ENCODE peak calls at places on chromosomes 4 and X, in four cellular contexts. A is KBM-7, E is GM12892, R is kidney tubule cell. U is an unnamed sample.

GRCh38 chr4:44679060-44679459 is 840 bp downstream of the GUF1 start:
- DNase-seq in A (no peak), E (no peak), R (no peak), U (no peak)

GRCh38 chrX:100745806-100746537 is 14.1 kb upstream of the SYTL4 start:
- DNase-seq in A (no peak), E (no peak), R (no peak), U (no peak)

GRCh38 chr4:7581477-7581876 is 146.7 kb upstream of the PSAPL1 start:
- DNase-seq in A (peak), E (no peak), R (no peak), U (no peak)

GRCh38 chrX:94430091-94430490 is 756.1 kb downstream of the FAM133A start:
- DNase-seq in A (no peak), E (no peak), R (no peak), U (no peak)

GRCh38 chr4:185716008-185716976 is 95.7 kb downstream of the SORBS2 start:
- DNase-seq in A (no peak), E (no peak), R (peak), U (no peak)

GRCh38 chrX:96884027-96884426 is 319 bp downstream of the RPA4 start:
- DNase-seq in A (no peak), E (no peak), R (no peak), U (no peak)

GRCh38 chr4:5511791-5512190 is 196.6 kb downstream of the EVC2 start:
- DNase-seq in A (no peak), E (no peak), R (no peak), U (no peak)

GRCh38 chr4:99405433-99406115 is 29.6 kb downstream of the ADH7 start:
- DNase-seq in A (peak), E (no peak), R (peak), U (peak)

GRCh38 chrX:123525131-123525725 is 207.6 kb downstream of the THOC2 start:
- DNase-seq in A (no peak), E (no peak), R (peak), U (no peak)

GRCh38 chr4:154361450-154361849 is 130.1 kb downstream of the DCHS2 start:
- DNase-seq in A (no peak), E (no peak), R (no peak), U (no peak)

GRCh38 chrX:119502727-119503483 is 34.7 kb downstream of the SLC25A5 start:
- DNase-seq in A (no peak), E (no peak), R (peak), U (no peak)

GRCh38 chr4:17812125-17812524 is 1.3 kb downstream of the NCAPG start:
- DNase-seq in A (peak), E (no peak), R (no peak), U (no peak)

GRCh38 chr4:27315625-27316024 is 455.0 kb downstream of the STIM2 start:
- DNase-seq in A (no peak), E (no peak), R (no peak), U (no peak)

GRCh38 chr4:16995451-16995850 is 97.0 kb upstream of the LDB2 start:
- DNase-seq in A (no peak), E (no peak), R (no peak), U (no peak)

GRCh38 chrX:17738737-17739535 is 1.6 kb downstream of the SCML1 start:
- DNase-seq in A (no peak), E (no peak), R (no peak), U (no peak)

GRCh38 chr4:1090465-1091440 is 22.6 kb downstream of the RNF212 start:
- DNase-seq in A (no peak), E (no peak), R (no peak), U (no peak)

GRCh38 chrX:2756534-2756933 is 4.7 kb downstream of the XG start:
- DNase-seq in A (no peak), E (no peak), R (no peak), U (no peak)

GRCh38 chr4:137125011-137125410 is 407.3 kb downstream of the PCDH18 start:
- DNase-seq in A (no peak), E (no peak), R (peak), U (peak)

GRCh38 chrX:7307720-7308119 is 159.8 kb upstream of the PUDP start:
- DNase-seq in A (no peak), E (no peak), R (no peak), U (no peak)

GRCh38 chr4:8593268-8594096 is 917 bp downstream of the CPZ start:
- DNase-seq in A (no peak), E (no peak), R (no peak), U (no peak)

GRCh38 chrX:133698298-133698697 is 283.0 kb upstream of the GPC4 start:
- DNase-seq in A (no peak), E (no peak), R (peak), U (no peak)

U was measured in RCC 7860.